ENCODE peak calls at places on chromosomes 12 and 14, in seven cellular contexts. A is CD8-positive, alpha-beta memory T cell; O is GM23248; H is tibial nerve; Y is BE2C; X is right cardiac atrium; P is neuronal stem cell. G is an unnamed sample.

GRCh38 chr12:105765053-105766019 is 373.4 kb downstream of the NUAK1 start:
- DNase-seq in A (no peak), O (no peak), H (no peak), Y (no peak), X (no peak), P (no peak), G (no peak)

GRCh38 chr12:25937096-25937495 is 21.4 kb upstream of the RASSF8 start:
- DNase-seq in A (no peak), O (no peak), H (no peak), Y (no peak), X (no peak), P (no peak), G (no peak)

GRCh38 chr12:103930787-103931536 is 752 bp downstream of the HSP90B1 start:
- DNase-seq in A (peak; percentile 34), O (peak; percentile 68), H (peak; percentile 40), Y (peak; percentile 33), X (peak; percentile 49), P (peak; percentile 26), G (no peak)

GRCh38 chr12:44816446-44817017 is 59.6 kb downstream of the NELL2 start:
- DNase-seq in A (no peak), O (no peak), H (no peak), Y (no peak), X (no peak), P (no peak), G (no peak)

GRCh38 chr12:34033628-34034296 is 11.5 kb downstream of the ALG10 start:
- DNase-seq in A (peak; percentile 22), O (peak; percentile 53), H (no peak), Y (no peak), X (no peak), P (no peak), G (no peak)

GRCh38 chr14:105918496-105919262 is 392.3 kb downstream of the TMEM121 start:
- DNase-seq in A (no peak), O (no peak), H (no peak), Y (no peak), X (peak; percentile 4), P (no peak), G (no peak)

GRCh38 chr12:51246254-51246853 is 7.7 kb downstream of the DAZAP2 start:
- DNase-seq in A (peak; percentile 40), O (peak; percentile 21), H (no peak), Y (peak; percentile 26), X (peak; percentile 25), P (no peak), G (no peak)

GRCh38 chr12:56256326-56256960 is 1.7 kb downstream of the ANKRD52 start:
- DNase-seq in A (no peak), O (peak; percentile 82), H (no peak), Y (no peak), X (no peak), P (no peak), G (no peak)

GRCh38 chr12:42458575-42458974 is 131.0 kb downstream of the PRICKLE1 start:
- DNase-seq in A (no peak), O (no peak), H (no peak), Y (no peak), X (no peak), P (no peak), G (no peak)

GRCh38 chr12:29437575-29437974 is 56.6 kb upstream of the ERGIC2 start:
- DNase-seq in A (no peak), O (no peak), H (no peak), Y (no peak), X (no peak), P (no peak), G (no peak)

GRCh38 chr12:111764120-111764821 is 2.5 kb upstream of the ALDH2 start:
- DNase-seq in A (no peak), O (peak; percentile 28), H (no peak), Y (no peak), X (no peak), P (no peak), G (no peak)

GRCh38 chr12:79547735-79548347 is 142.9 kb downstream of the PAWR start:
- DNase-seq in A (no peak), O (peak; percentile 79), H (peak; percentile 61), Y (peak; percentile 39), X (no peak), P (peak; percentile 48), G (no peak)

GRCh38 chr14:56715938-56716337 is 94.3 kb downstream of the OTX2 start:
- DNase-seq in A (no peak), O (peak; percentile 1), H (no peak), Y (no peak), X (no peak), P (no peak), G (no peak)

DNA sequence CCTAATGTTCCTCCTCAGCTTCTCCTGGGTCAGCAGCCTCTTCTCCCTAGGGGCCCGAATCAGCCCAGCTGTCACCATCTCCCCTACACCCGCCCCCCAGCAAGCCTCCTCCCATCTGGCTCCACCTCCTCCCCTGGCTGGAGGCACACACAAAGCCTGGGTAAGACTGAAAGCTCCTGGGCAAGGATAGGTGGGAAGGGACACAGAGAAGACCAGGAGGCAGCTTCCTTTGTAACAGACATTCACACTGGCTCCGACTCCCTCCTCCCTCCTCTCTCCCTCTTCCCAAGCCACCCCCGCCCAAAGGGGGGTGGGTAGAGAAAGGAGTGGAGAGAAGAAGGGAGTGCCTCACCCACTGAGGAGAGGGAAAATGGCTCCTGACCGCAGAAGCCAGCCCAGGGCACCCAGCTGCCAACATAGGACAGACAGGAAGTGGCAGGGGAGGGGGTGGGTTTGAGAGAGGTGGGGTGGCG is 4.0 kb downstream of the CHD4 start:
- DNase-seq in A (peak; percentile 53), O (peak; percentile 53), H (no peak), Y (peak; percentile 50), X (peak; percentile 68), P (no peak), G (peak; percentile 69)
- H3K4me3 ChIP-seq in A (peak overlapping the region; percentile 95), O (peak overlapping the region; percentile 91), H (no peak overlapping the region), Y (no peak overlapping the region), X (no peak overlapping the region), P (no peak overlapping the region), G (peak overlapping the region; percentile 7)

GRCh38 chr14:70654609-70655008 is 12.9 kb downstream of the TTC9 start:
- DNase-seq in A (peak; percentile 45), O (no peak), H (no peak), Y (no peak), X (no peak), P (no peak), G (no peak)
- H3K4me1 ChIP-seq in A (peaks cover 79% of the 10 kb centered on the region), O (no peaks in the 10 kb centered on the region), H (no peaks in the 10 kb centered on the region), Y (no peaks in the 10 kb centered on the region), X (no peaks in the 10 kb centered on the region), P (no peaks in the 10 kb centered on the region), G (no peaks in the 10 kb centered on the region)

GRCh38 chr12:124464830-124465229 is 102.6 kb downstream of the NCOR2 start:
- DNase-seq in A (no peak), O (no peak), H (no peak), Y (no peak), X (no peak), P (no peak), G (no peak)

GRCh38 chr12:124464062-124464461 is 103.3 kb downstream of the NCOR2 start:
- DNase-seq in A (no peak), O (no peak), H (no peak), Y (no peak), X (no peak), P (no peak), G (no peak)

GRCh38 chr12:124466200-124467128 is 100.9 kb downstream of the NCOR2 start:
- DNase-seq in A (peak; percentile 85), O (peak; percentile 45), H (no peak), Y (no peak), X (peak; percentile 62), P (no peak), G (no peak)

GRCh38 chr12:124463341-124463861 is 104.0 kb downstream of the NCOR2 start:
- DNase-seq in A (no peak), O (no peak), H (no peak), Y (peak; percentile 57), X (no peak), P (peak; percentile 61), G (no peak)

GRCh38 chr12:124465473-124465872 is 101.9 kb downstream of the NCOR2 start:
- DNase-seq in A (no peak), O (no peak), H (no peak), Y (no peak), X (no peak), P (no peak), G (no peak)
- H3K4me3 ChIP-seq in A (peak overlapping the region; percentile 52), O (no peak overlapping the region), H (no peak overlapping the region), Y (no peak overlapping the region), X (no peak overlapping the region), P (no peak overlapping the region), G (no peak overlapping the region)

GRCh38 chr12:6231359-6232268 is 31.4 kb downstream of the CD9 start:
- DNase-seq in A (no peak), O (no peak), H (no peak), Y (no peak), X (no peak), P (no peak), G (no peak)
- H3K4me1 ChIP-seq in A (peaks cover 27% of the 10 kb centered on the region), O (peaks cover 30% of the 10 kb centered on the region), H (peaks cover 74% of the 10 kb centered on the region), Y (peaks cover 43% of the 10 kb centered on the region), X (peaks cover 49% of the 10 kb centered on the region), P (peaks cover 12% of the 10 kb centered on the region), G (peaks cover 82% of the 10 kb centered on the region)

DNA sequence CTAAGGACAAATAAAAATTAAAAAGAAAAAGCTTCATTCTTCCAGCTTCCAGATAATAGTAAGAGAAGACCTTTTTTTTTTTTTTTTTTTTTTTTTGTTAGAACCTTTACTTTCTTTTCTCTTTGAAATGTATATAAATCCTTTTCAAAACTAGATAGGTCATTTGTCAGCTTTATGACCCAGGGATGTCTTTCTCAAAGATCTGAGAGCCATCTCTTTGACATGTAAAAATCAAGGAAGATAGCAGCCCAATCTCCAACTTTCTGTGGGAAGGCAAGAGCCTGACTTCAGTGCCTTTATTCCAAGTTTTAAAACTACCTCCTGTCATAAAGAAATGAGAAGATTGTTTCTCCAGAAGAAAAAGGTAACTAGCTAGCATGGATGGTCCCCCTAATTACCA is 203.3 kb upstream of the LRFN5 start:
- DNase-seq in A (no peak), O (no peak), H (no peak), Y (no peak), X (no peak), P (no peak), G (no peak)
- H3K4me3 ChIP-seq in A (no peak overlapping the region), O (no peak overlapping the region), H (no peak overlapping the region), Y (no peak overlapping the region), X (no peak overlapping the region), P (no peak overlapping the region), G (no peak overlapping the region)

GRCh38 chr12:92602930-92603623 is 99.7 kb upstream of the PLEKHG7 start:
- DNase-seq in A (no peak), O (peak; percentile 51), H (no peak), Y (no peak), X (no peak), P (no peak), G (no peak)
- H3K4me1 ChIP-seq in A (no peaks in the 10 kb centered on the region), O (peaks cover 65% of the 10 kb centered on the region), H (no peaks in the 10 kb centered on the region), Y (no peaks in the 10 kb centered on the region), X (peaks cover 3% of the 10 kb centered on the region), P (no peaks in the 10 kb centered on the region), G (no peaks in the 10 kb centered on the region)